ENCODE peak calls at places on chromosome 3, in eight cellular contexts. One of them, this sample, is unnamed.

GRCh38 chr3:188796122-188796631 is 375.6 kb upstream of the TPRG1 start:
- DNase-seq in kidney epithelial cell: no peak
- DNase-seq in stomach: no peak
- DNase-seq in endothelial cell of umbilical vein: peak; percentile 52
- DNase-seq in H1: no peak
- DNase-seq in mucosa of descending colon: no peak
- DNase-seq in psoas muscle: no peak
- DNase-seq in uterus: no peak
- DNase-seq in this sample: peak; percentile 88

GRCh38 chr3:78994174-78995027 is 773.4 kb downstream of the ROBO1 start:
- DNase-seq in psoas muscle: no peak
- DNase-seq in endothelial cell of umbilical vein: peak; percentile 22
- DNase-seq in kidney epithelial cell: no peak
- DNase-seq in uterus: no peak
- DNase-seq in stomach: no peak
- DNase-seq in H1: no peak
- DNase-seq in mucosa of descending colon: no peak
- DNase-seq in this sample: no peak

GRCh38 chr3:43753743-43754142 is 63.0 kb downstream of the ABHD5 start:
- DNase-seq in uterus: no peak
- DNase-seq in psoas muscle: no peak
- DNase-seq in endothelial cell of umbilical vein: peak; percentile 62
- DNase-seq in stomach: no peak
- DNase-seq in kidney epithelial cell: no peak
- DNase-seq in H1: no peak
- DNase-seq in mucosa of descending colon: no peak
- DNase-seq in this sample: peak; percentile 40

GRCh38 chr3:48619541-48620524 is 1.7 kb downstream of the TMEM89 start:
- DNase-seq in endothelial cell of umbilical vein: no peak
- DNase-seq in kidney epithelial cell: no peak
- DNase-seq in mucosa of descending colon: no peak
- DNase-seq in psoas muscle: no peak
- DNase-seq in stomach: no peak
- DNase-seq in uterus: no peak
- DNase-seq in H1: no peak
- DNase-seq in this sample: no peak

GRCh38 chr3:140056047-140056446 is 121.1 kb downstream of the CLSTN2 start:
- DNase-seq in H1: no peak
- DNase-seq in stomach: no peak
- DNase-seq in mucosa of descending colon: no peak
- DNase-seq in uterus: no peak
- DNase-seq in psoas muscle: no peak
- DNase-seq in kidney epithelial cell: no peak
- DNase-seq in endothelial cell of umbilical vein: no peak
- DNase-seq in this sample: no peak

GRCh38 chr3:147369671-147370123 is 36.6 kb downstream of the ZIC4 start:
- DNase-seq in stomach: no peak
- DNase-seq in psoas muscle: no peak
- DNase-seq in uterus: no peak
- DNase-seq in H1: peak; percentile 60
- DNase-seq in kidney epithelial cell: no peak
- DNase-seq in endothelial cell of umbilical vein: no peak
- DNase-seq in mucosa of descending colon: no peak
- DNase-seq in this sample: no peak

GRCh38 chr3:32432045-32432710 is 40.5 kb downstream of the CMTM7 start:
- DNase-seq in psoas muscle: no peak
- DNase-seq in endothelial cell of umbilical vein: no peak
- DNase-seq in stomach: peak; percentile 45
- DNase-seq in H1: peak; percentile 39
- DNase-seq in mucosa of descending colon: no peak
- DNase-seq in uterus: no peak
- DNase-seq in kidney epithelial cell: no peak
- DNase-seq in this sample: no peak

GRCh38 chr3:79383402-79384012 is 384.3 kb downstream of the ROBO1 start:
- DNase-seq in mucosa of descending colon: no peak
- DNase-seq in psoas muscle: no peak
- DNase-seq in stomach: no peak
- DNase-seq in uterus: no peak
- DNase-seq in kidney epithelial cell: no peak
- DNase-seq in H1: no peak
- DNase-seq in endothelial cell of umbilical vein: peak; percentile 32
- DNase-seq in this sample: no peak

GRCh38 chr3:4584537-4585249 is 91.5 kb downstream of the ITPR1 start:
- DNase-seq in endothelial cell of umbilical vein: peak; percentile 18
- DNase-seq in psoas muscle: no peak
- DNase-seq in stomach: no peak
- DNase-seq in mucosa of descending colon: no peak
- DNase-seq in H1: no peak
- DNase-seq in uterus: peak; percentile 50
- DNase-seq in kidney epithelial cell: no peak
- DNase-seq in this sample: no peak

DNA sequence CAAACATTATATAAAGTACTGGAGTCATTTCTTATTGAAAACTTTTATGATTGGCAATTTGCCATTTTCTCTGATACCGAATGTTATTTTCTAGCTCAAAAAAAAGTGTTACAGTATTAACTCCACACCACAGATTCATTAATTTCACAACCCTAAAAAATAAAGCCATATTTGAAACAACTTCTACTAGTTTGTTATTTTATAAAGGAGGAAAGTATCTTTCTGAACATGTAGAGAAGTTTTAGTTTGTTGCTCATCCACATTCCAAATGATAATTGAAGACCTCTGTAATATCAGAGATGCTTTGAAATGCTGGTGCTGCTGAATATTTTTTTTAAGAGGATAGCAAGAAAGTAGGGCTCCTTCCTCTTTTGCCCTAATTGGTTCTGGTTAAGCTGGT is 2.0 kb downstream of the VGLL3 start:
- DNase-seq in endothelial cell of umbilical vein: no peak
- DNase-seq in uterus: no peak
- DNase-seq in H1: no peak
- DNase-seq in mucosa of descending colon: no peak
- DNase-seq in kidney epithelial cell: no peak
- DNase-seq in psoas muscle: no peak
- DNase-seq in stomach: no peak
- DNase-seq in this sample: no peak
- H3K4me3 ChIP-seq in endothelial cell of umbilical vein: peak overlapping the region; percentile 17
- H3K4me3 ChIP-seq in uterus: peak overlapping the region; percentile 62
- H3K4me3 ChIP-seq in H1: no peak overlapping the region
- H3K4me3 ChIP-seq in mucosa of descending colon: no peak overlapping the region
- H3K4me3 ChIP-seq in kidney epithelial cell: no peak overlapping the region
- H3K4me3 ChIP-seq in psoas muscle: peak overlapping the region; percentile 71
- H3K4me3 ChIP-seq in stomach: peak overlapping the region; percentile 61
- H3K4me3 ChIP-seq in this sample: peak overlapping the region; percentile 88

GRCh38 chr3:14914777-14915113 is 32.6 kb upstream of the NR2C2 start:
- DNase-seq in uterus: no peak
- DNase-seq in H1: no peak
- DNase-seq in endothelial cell of umbilical vein: no peak
- DNase-seq in mucosa of descending colon: no peak
- DNase-seq in stomach: peak; percentile 16
- DNase-seq in kidney epithelial cell: no peak
- DNase-seq in psoas muscle: no peak
- DNase-seq in this sample: no peak

GRCh38 chr3:14911651-14912050 is 35.7 kb upstream of the NR2C2 start:
- DNase-seq in endothelial cell of umbilical vein: no peak
- DNase-seq in psoas muscle: no peak
- DNase-seq in kidney epithelial cell: no peak
- DNase-seq in H1: no peak
- DNase-seq in stomach: no peak
- DNase-seq in mucosa of descending colon: no peak
- DNase-seq in uterus: no peak
- DNase-seq in this sample: no peak

GRCh38 chr3:14913071-14913925 is 34.1 kb upstream of the NR2C2 start:
- DNase-seq in psoas muscle: no peak
- DNase-seq in mucosa of descending colon: no peak
- DNase-seq in kidney epithelial cell: no peak
- DNase-seq in H1: no peak
- DNase-seq in uterus: no peak
- DNase-seq in endothelial cell of umbilical vein: no peak
- DNase-seq in stomach: peak; percentile 20
- DNase-seq in this sample: no peak

GRCh38 chr3:14915636-14916222 is 31.7 kb upstream of the NR2C2 start:
- DNase-seq in kidney epithelial cell: no peak
- DNase-seq in uterus: no peak
- DNase-seq in endothelial cell of umbilical vein: no peak
- DNase-seq in H1: no peak
- DNase-seq in stomach: peak; percentile 1
- DNase-seq in mucosa of descending colon: no peak
- DNase-seq in psoas muscle: no peak
- DNase-seq in this sample: no peak

GRCh38 chr3:14913926-14914776 is 33.2 kb upstream of the NR2C2 start:
- DNase-seq in H1: no peak
- DNase-seq in mucosa of descending colon: no peak
- DNase-seq in endothelial cell of umbilical vein: no peak
- DNase-seq in uterus: no peak
- DNase-seq in psoas muscle: no peak
- DNase-seq in kidney epithelial cell: no peak
- DNase-seq in stomach: peak; percentile 11
- DNase-seq in this sample: no peak
- TF ChIP-seq CTCF in H1: no peak
- TF ChIP-seq CTCF in mucosa of descending colon: no peak
- TF ChIP-seq CTCF in endothelial cell of umbilical vein: no peak
- TF ChIP-seq CTCF in uterus: no peak
- TF ChIP-seq CTCF in psoas muscle: no peak
- TF ChIP-seq CTCF in kidney epithelial cell: no peak
- TF ChIP-seq CTCF in stomach: no peak
- TF ChIP-seq CTCF in this sample: no peak

GRCh38 chr3:3154879-3155610 is 24.4 kb downstream of the CRBN start:
- DNase-seq in stomach: no peak
- DNase-seq in psoas muscle: no peak
- DNase-seq in H1: no peak
- DNase-seq in mucosa of descending colon: no peak
- DNase-seq in uterus: no peak
- DNase-seq in kidney epithelial cell: no peak
- DNase-seq in endothelial cell of umbilical vein: no peak
- DNase-seq in this sample: no peak

GRCh38 chr3:3160826-3161225 is 18.7 kb downstream of the CRBN start:
- DNase-seq in endothelial cell of umbilical vein: peak; percentile 54
- DNase-seq in H1: no peak
- DNase-seq in mucosa of descending colon: no peak
- DNase-seq in psoas muscle: no peak
- DNase-seq in stomach: no peak
- DNase-seq in uterus: no peak
- DNase-seq in kidney epithelial cell: no peak
- DNase-seq in this sample: no peak

GRCh38 chr3:3151513-3151912 is 24.8 kb downstream of the TRNT1 start:
- DNase-seq in H1: no peak
- DNase-seq in kidney epithelial cell: no peak
- DNase-seq in endothelial cell of umbilical vein: no peak
- DNase-seq in stomach: no peak
- DNase-seq in psoas muscle: no peak
- DNase-seq in mucosa of descending colon: no peak
- DNase-seq in uterus: no peak
- DNase-seq in this sample: no peak

DNA sequence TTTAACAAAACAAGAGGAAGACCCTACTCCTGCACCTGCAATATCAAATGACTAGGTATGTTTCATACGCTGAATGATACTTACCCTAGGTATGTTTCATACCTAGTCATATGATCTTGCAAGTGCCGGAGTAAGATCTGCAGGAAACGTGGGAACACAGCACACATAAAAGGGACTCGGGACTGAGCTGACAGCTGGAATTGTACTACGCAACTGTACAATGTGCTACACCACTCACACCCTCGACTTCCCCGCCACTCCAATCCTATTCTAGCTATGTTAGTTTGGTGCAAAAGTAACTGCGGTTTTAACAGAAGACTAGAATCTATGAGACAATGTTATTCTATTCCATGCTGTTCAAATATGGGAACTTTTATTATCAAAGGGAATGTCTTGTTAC is 22.0 kb downstream of the CRBN start:
- DNase-seq in kidney epithelial cell: no peak
- DNase-seq in uterus: no peak
- DNase-seq in mucosa of descending colon: no peak
- DNase-seq in stomach: no peak
- DNase-seq in endothelial cell of umbilical vein: no peak
- DNase-seq in psoas muscle: no peak
- DNase-seq in H1: no peak
- DNase-seq in this sample: no peak
- H3K36me3 ChIP-seq in kidney epithelial cell: peaks cover 1% of the 10 kb centered on the region
- H3K36me3 ChIP-seq in uterus: no peaks in the 10 kb centered on the region
- H3K36me3 ChIP-seq in mucosa of descending colon: no peaks in the 10 kb centered on the region
- H3K36me3 ChIP-seq in stomach: peaks cover 89% of the 10 kb centered on the region
- H3K36me3 ChIP-seq in endothelial cell of umbilical vein: peaks cover 13% of the 10 kb centered on the region
- H3K36me3 ChIP-seq in psoas muscle: peaks cover 9% of the 10 kb centered on the region
- H3K36me3 ChIP-seq in H1: no peaks in the 10 kb centered on the region
- H3K36me3 ChIP-seq in this sample: peaks cover 6% of the 10 kb centered on the region

GRCh38 chr3:152256829-152257228 is 11.9 kb upstream of the MBNL1 start:
- DNase-seq in kidney epithelial cell: no peak
- DNase-seq in uterus: no peak
- DNase-seq in endothelial cell of umbilical vein: no peak
- DNase-seq in psoas muscle: no peak
- DNase-seq in mucosa of descending colon: no peak
- DNase-seq in stomach: no peak
- DNase-seq in H1: no peak
- DNase-seq in this sample: no peak
- H3K4me3 ChIP-seq in kidney epithelial cell: no peak overlapping the region
- H3K4me3 ChIP-seq in uterus: no peak overlapping the region
- H3K4me3 ChIP-seq in endothelial cell of umbilical vein: no peak overlapping the region
- H3K4me3 ChIP-seq in psoas muscle: no peak overlapping the region
- H3K4me3 ChIP-seq in mucosa of descending colon: no peak overlapping the region
- H3K4me3 ChIP-seq in stomach: no peak overlapping the region
- H3K4me3 ChIP-seq in H1: no peak overlapping the region
- H3K4me3 ChIP-seq in this sample: no peak overlapping the region

GRCh38 chr3:27224197-27224596 is 145.0 kb downstream of the NEK10 start:
- DNase-seq in uterus: no peak
- DNase-seq in mucosa of descending colon: no peak
- DNase-seq in endothelial cell of umbilical vein: no peak
- DNase-seq in H1: no peak
- DNase-seq in kidney epithelial cell: no peak
- DNase-seq in psoas muscle: peak; percentile 71
- DNase-seq in stomach: no peak
- DNase-seq in this sample: no peak

DNA sequence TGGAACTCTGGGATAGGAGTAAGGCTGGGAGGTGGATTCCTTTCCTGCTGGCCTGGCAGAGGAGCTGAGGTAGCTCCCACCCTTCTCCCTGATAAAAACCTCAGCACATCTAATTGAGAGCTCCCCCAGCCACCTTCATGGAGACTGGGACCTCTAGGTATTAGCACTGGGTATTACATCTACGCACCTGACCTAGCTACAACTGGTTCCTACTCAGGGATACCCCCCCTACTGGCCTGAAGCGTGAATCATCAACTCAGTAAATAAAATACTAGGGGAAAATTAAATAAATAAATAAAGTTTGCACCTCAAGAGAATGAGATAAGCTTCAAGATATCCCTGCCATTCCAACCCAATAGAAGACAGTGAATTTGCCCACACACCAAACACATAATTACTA is 140.4 kb downstream of the NEK10 start:
- DNase-seq in H1: no peak
- DNase-seq in psoas muscle: no peak
- DNase-seq in endothelial cell of umbilical vein: no peak
- DNase-seq in stomach: no peak
- DNase-seq in mucosa of descending colon: no peak
- DNase-seq in uterus: no peak
- DNase-seq in kidney epithelial cell: no peak
- DNase-seq in this sample: no peak
- TF ChIP-seq CTCF in H1: peak; percentile 14
- TF ChIP-seq CTCF in psoas muscle: no peak
- TF ChIP-seq CTCF in endothelial cell of umbilical vein: no peak
- TF ChIP-seq CTCF in stomach: no peak
- TF ChIP-seq CTCF in mucosa of descending colon: no peak
- TF ChIP-seq CTCF in uterus: no peak
- TF ChIP-seq CTCF in kidney epithelial cell: peak; percentile 15
- TF ChIP-seq CTCF in this sample: no peak

GRCh38 chr3:119673875-119674274 is 3.3 kb downstream of the COX17 start:
- DNase-seq in stomach: no peak
- DNase-seq in psoas muscle: no peak
- DNase-seq in H1: no peak
- DNase-seq in mucosa of descending colon: no peak
- DNase-seq in uterus: no peak
- DNase-seq in kidney epithelial cell: no peak
- DNase-seq in endothelial cell of umbilical vein: no peak
- DNase-seq in this sample: no peak
- H3K36me3 ChIP-seq in stomach: peaks cover 55% of the 10 kb centered on the region
- H3K36me3 ChIP-seq in psoas muscle: no peaks in the 10 kb centered on the region
- H3K36me3 ChIP-seq in H1: no peaks in the 10 kb centered on the region
- H3K36me3 ChIP-seq in mucosa of descending colon: no peaks in the 10 kb centered on the region
- H3K36me3 ChIP-seq in uterus: no peaks in the 10 kb centered on the region
- H3K36me3 ChIP-seq in kidney epithelial cell: no peaks in the 10 kb centered on the region
- H3K36me3 ChIP-seq in endothelial cell of umbilical vein: no peaks in the 10 kb centered on the region
- H3K36me3 ChIP-seq in this sample: peaks cover 1% of the 10 kb centered on the region

This sample was measured in BJ.